ENCODE peak calls at places on chromosome 22, in eight cellular contexts. Y is lung, P is PC-9, X is stomach, R is SJCRH30, S is tibial nerve, F is GM23338, U is SK-N-SH. H is an unnamed sample.

GRCh38 chr22:34055525-34056200 is 135.4 kb upstream of the LARGE1 start:
- DNase-seq in P (peak; percentile 52), F (peak; percentile 86), X (peak; percentile 28), S (no peak), R (peak; percentile 70), Y (no peak), U (peak; percentile 32), H (no peak)

GRCh38 chr22:49724030-49724892 is 103.4 kb downstream of the BRD1 start:
- DNase-seq in U (peak; percentile 21), P (no peak), Y (no peak), R (no peak), S (no peak), X (no peak), F (no peak), H (no peak)

GRCh38 chr22:35719212-35719869 is 1.7 kb downstream of the APOL5 start:
- DNase-seq in P (no peak), S (no peak), Y (no peak), F (peak; percentile 72), R (no peak), X (no peak), U (no peak), H (no peak)

GRCh38 chr22:23836692-23837495 is 1.9 kb downstream of the DERL3 start:
- DNase-seq in P (no peak), R (no peak), Y (no peak), F (no peak), X (no peak), S (no peak), U (peak; percentile 23), H (no peak)

GRCh38 chr22:49975543-49976389 is 15.2 kb downstream of the PIM3 start:
- DNase-seq in U (peak; percentile 55), R (no peak), S (no peak), F (peak; percentile 67), Y (peak; percentile 27), P (peak; percentile 52), X (peak; percentile 23), H (no peak)

GRCh38 chr22:30856699-30857098 is 111.9 kb downstream of the MORC2 start:
- DNase-seq in R (no peak), Y (no peak), F (no peak), U (no peak), X (no peak), P (no peak), S (no peak), H (no peak)

GRCh38 chr22:23053912-23054530 is 16.3 kb upstream of the GNAZ start:
- DNase-seq in P (no peak), U (no peak), F (no peak), R (no peak), S (no peak), Y (no peak), X (no peak), H (no peak)

GRCh38 chr22:28174509-28174908 is 255.5 kb upstream of the PITPNB start:
- DNase-seq in Y (no peak), U (no peak), F (no peak), P (no peak), X (no peak), R (no peak), S (no peak), H (no peak)

GRCh38 chr22:33271390-33272161 is 213.4 kb upstream of the SYN3 start:
- DNase-seq in Y (no peak), P (no peak), F (no peak), U (no peak), S (no peak), X (peak; percentile 87), R (peak; percentile 38), H (no peak)

DNA sequence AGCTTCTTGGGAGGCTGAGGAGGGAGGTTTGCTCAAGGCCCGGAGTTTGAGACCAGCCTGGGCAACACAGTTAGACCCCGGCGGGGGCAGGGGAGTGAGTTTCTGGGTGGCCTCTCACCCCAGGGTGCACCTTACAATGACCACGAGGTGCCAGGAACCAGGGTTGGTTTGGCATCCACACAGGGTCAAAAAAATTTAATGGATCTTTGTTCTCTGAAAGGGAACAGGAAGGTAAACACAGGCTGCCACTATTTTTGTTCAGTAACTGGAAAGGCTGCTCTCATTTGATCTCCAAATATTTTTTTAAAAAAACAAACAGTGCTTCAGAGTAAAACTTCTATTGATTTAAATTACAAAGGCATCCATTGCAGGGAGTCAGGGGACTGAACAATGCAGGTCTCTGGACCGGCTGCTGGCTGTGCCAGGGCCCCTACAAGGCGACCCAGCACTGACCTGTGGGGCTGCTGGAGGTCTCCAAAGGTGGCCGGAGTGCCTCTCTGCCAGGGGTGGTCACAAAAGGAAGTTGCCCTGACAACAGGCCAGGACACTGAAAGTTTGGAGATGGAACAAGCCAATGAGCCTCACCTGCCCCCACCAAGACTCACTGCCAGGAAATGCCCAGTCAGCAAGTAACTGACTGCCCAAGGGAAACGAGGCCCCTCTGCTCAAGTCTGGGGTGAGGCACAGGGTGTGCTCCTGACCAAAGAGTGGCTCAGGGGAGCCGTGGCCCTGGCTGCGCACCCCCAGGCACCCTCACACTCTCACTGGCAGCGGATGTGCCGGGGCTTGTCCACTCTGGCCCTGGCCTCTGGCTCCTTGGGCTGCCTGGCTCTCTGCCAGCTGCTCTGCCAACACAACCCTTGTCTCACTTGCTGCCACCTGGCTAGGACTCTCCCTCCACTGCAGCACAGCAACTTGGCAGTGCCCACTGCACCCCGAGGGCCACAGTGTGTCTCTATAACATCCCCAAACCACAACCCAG is 51.8 kb downstream of the ARFGAP3 start:
- DNase-seq in X (peak; percentile 89), F (peak; percentile 34), S (no peak), P (no peak), R (no peak), U (peak; percentile 33), Y (peak; percentile 63), H (peak; percentile 18)
- H3K27ac ChIP-seq in X (peak overlapping the region; percentile 84), F (no peak overlapping the region), S (peak overlapping the region; percentile 65), P (no peak overlapping the region), R (no peak overlapping the region), U (no peak overlapping the region), Y (peak overlapping the region; percentile 89), H (no peak overlapping the region)

DNA sequence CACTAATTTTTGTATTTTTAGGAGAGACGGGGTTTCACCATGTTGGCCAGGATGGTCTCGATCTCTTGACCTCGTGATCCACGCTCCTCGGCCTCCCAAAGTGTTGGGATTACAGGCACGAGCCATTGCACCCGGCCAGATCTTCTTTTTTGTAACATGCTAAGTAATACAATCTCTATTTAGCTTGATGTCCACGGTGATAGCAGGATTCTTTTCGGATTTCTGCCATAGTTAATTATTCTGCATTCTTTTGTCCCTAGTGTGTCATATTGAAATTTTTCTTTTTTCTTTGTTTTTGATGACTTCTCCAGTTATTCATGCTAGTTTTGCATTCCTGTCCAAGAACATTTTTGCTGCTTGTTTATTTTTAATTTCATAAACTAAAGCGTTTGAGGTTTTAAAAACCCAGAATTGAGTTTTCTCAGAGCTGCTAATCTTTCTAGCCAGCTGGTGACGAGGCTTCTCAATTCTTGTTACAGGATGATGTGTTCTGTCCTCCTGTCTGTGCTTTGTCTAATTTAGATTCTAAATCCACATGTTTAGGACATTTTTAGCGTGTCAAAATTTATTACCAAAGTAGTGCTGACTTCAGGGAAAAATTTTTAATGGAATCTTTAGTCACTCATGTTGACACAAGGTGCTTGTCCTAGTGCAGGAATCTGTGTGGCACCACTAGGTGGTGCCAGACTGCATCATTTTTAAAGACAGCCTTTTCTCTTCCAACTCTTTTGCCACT is 21.8 kb downstream of the NF2 start:
- DNase-seq in X (peak; percentile 60), Y (peak; percentile 36), S (peak; percentile 31), U (peak; percentile 49), F (peak; percentile 61), R (peak; percentile 72), P (peak; percentile 75), H (no peak)
- H3K27ac ChIP-seq in X (peak overlapping the region; percentile 44), Y (no peak overlapping the region), S (no peak overlapping the region), U (peak overlapping the region; percentile 93), F (peak overlapping the region; percentile 57), R (no peak overlapping the region), P (peak overlapping the region; percentile 87), H (no peak overlapping the region)

GRCh38 chr22:46580940-46581579 is 39.1 kb upstream of the GRAMD4 start:
- DNase-seq in R (no peak), U (no peak), P (peak; percentile 39), X (no peak), S (no peak), F (no peak), Y (no peak), H (no peak)

GRCh38 chr22:46578251-46578823 is 40.9 kb upstream of the CELSR1 start:
- DNase-seq in S (no peak), F (no peak), U (no peak), Y (no peak), X (no peak), R (no peak), P (no peak), H (no peak)

GRCh38 chr22:46578824-46579561 is 41.2 kb upstream of the GRAMD4 start:
- DNase-seq in R (peak; percentile 35), X (peak; percentile 57), F (no peak), S (no peak), Y (no peak), P (no peak), U (peak; percentile 75), H (no peak)

GRCh38 chr22:46581580-46582244 is 38.5 kb upstream of the GRAMD4 start:
- DNase-seq in R (no peak), F (no peak), P (peak; percentile 21), Y (no peak), S (no peak), U (no peak), X (no peak), H (no peak)

DNA sequence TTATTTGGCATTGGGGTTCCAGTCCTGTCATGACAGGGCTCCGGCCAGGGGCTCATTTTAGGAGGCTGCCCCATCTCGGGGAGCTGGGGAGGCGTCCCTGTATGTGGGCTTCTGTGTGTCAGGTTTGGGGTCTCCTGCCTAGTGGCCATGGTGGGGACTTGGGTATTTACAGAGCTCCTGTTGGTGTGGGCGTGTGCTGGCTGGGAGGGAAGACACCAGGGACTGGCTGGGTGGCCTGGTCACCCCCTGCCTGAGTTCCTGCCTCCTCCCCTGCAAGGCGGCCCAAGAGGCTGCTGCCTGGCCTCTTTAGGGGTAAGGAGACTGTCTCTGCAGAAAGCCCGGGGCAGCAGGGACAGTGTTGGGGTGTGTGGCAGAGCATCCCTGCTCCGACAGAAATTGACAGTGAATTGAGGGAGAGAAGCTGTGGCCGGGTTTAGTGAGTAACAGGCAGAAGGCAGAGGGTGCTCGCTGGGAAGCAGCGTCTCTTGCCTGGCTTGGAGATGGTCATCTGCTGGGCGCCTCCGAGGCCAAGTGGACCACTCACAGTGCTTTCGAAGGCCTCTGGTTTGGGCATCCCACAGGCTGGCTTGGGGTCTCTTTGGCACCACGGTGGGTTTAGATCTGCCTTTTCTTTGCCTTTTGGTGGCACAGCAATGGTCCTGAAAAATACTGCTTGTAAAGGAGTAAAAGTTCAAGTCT is 40.3 kb upstream of the GRAMD4 start:
- DNase-seq in P (no peak), R (no peak), Y (no peak), S (no peak), X (no peak), F (no peak), U (no peak), H (no peak)
- H3K27ac ChIP-seq in P (no peak overlapping the region), R (no peak overlapping the region), Y (peak overlapping the region; percentile 75), S (peak overlapping the region; percentile 84), X (peak overlapping the region; percentile 82), F (no peak overlapping the region), U (no peak overlapping the region), H (no peak overlapping the region)

DNA sequence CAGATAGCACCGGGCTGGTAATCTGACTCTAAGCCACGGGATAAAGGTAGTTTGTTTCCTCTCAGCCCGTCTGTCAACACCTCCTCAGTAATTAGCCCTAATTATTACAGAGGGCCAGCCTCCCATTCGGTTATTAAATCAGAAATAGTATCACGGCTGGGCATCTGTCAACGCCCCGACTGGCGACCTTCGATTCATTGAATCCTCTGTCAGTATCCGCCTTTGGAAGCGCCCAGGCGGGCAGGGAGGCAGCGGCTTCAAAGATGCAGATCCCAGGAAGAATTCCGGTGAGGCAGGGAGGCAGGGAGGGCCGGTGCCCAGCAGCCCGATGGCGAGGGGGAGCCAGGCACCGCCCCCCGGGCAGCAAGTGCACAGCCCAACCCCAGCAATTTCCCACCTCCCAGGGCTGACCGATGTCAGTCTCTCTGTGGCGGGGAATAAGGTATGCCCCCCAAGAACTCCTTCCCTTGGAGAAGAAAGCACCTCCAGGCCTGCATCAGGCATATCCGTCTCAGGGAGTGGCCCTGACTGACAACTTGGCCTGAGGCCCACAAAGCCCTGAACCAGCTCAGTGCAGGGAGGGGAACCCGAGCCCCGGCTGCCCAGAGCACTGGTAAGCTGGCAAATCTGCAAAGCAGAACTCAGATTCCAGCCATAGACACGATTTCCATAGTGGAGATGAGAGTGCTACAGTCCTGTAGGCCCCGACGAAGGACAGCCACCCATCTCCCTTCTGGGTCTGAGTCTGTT is 11.4 kb downstream of the GNB1L start:
- DNase-seq in R (no peak), X (peak; percentile 48), F (no peak), P (no peak), S (no peak), Y (no peak), U (no peak), H (no peak)
- H3K27ac ChIP-seq in R (no peak overlapping the region), X (peak overlapping the region; percentile 66), F (no peak overlapping the region), P (no peak overlapping the region), S (no peak overlapping the region), Y (peak overlapping the region; percentile 83), U (peak overlapping the region; percentile 66), H (no peak overlapping the region)

H was measured in foreskin keratinocyte.